ENCODE peak calls at places on chromosomes 11 and 22, in nine cellular contexts. T is mammary epithelial cell; P is right lobe of liver; Y is right atrium auricular region; B is CD8-positive, alpha-beta T cell; G is left ventricle myocardium inferior; D is heart left ventricle; K is PC-3; V is WERI-Rb-1. H is an unnamed sample. For H3K27me3, the result is how much of the 10 kb centered on the place peaks cover.

GRCh38 chr22:47361247-47361646 is 598.8 kb downstream of the TBC1D22A start:
- DNase-seq in T (no peak), P (no peak), Y (no peak), B (no peak), G (no peak), D (no peak), K (no peak), V (no peak), H (no peak)

GRCh38 chr11:297666-298405 is 1.5 kb downstream of the IFITM5 start:
- DNase-seq in T (no peak), P (peak), Y (no peak), B (no peak), G (peak), D (no peak), K (no peak), V (no peak), H (no peak)

GRCh38 chr11:66409226-66409625 is 11.6 kb upstream of the NPAS4 start:
- DNase-seq in T (no peak), P (no peak), Y (no peak), B (no peak), G (no peak), D (no peak), K (no peak), V (no peak), H (no peak)

GRCh38 chr22:24330636-24331035 is 60.0 kb downstream of the SPECC1L start:
- DNase-seq in T (no peak), P (no peak), Y (no peak), B (no peak), G (no peak), D (no peak), K (peak), V (no peak), H (no peak)

GRCh38 chr11:15618583-15619032 is 503.9 kb downstream of the INSC start:
- DNase-seq in T (no peak), P (no peak), Y (no peak), B (no peak), G (no peak), D (no peak), K (no peak), V (no peak), H (no peak)

GRCh38 chr11:134510171-134510570 is 98.1 kb upstream of the B3GAT1 start:
- DNase-seq in T (no peak), P (no peak), Y (no peak), B (no peak), G (no peak), D (peak), K (no peak), V (peak), H (no peak)

GRCh38 chr11:68416070-68416578 is 44.4 kb upstream of the PPP6R3 start:
- DNase-seq in T (no peak), P (no peak), Y (no peak), B (no peak), G (no peak), D (no peak), K (no peak), V (no peak), H (no peak)

GRCh38 chr11:31422703-31423102 is 53.0 kb downstream of the DNAJC24 start:
- DNase-seq in T (no peak), P (no peak), Y (no peak), B (no peak), G (no peak), D (no peak), K (no peak), V (no peak), H (no peak)

GRCh38 chr22:20084547-20085413 is 4.7 kb downstream of the DGCR8 start:
- DNase-seq in T (no peak), P (peak), Y (no peak), B (no peak), G (no peak), D (no peak), K (no peak), V (peak), H (no peak)

GRCh38 chr22:19824197-19825015 is 30.3 kb downstream of the GNB1L start:
- DNase-seq in T (no peak), P (peak), Y (peak), B (no peak), G (no peak), D (peak), K (no peak), V (no peak), H (peak)

GRCh38 chr11:34632105-34632780 is 11.3 kb downstream of the EHF start:
- DNase-seq in T (no peak), P (no peak), Y (no peak), B (no peak), G (no peak), D (peak), K (peak), V (no peak), H (no peak)

GRCh38 chr11:9038537-9038936 is 34.7 kb upstream of the NRIP3 start:
- DNase-seq in T (no peak), P (no peak), Y (no peak), B (no peak), G (no peak), D (no peak), K (no peak), V (no peak), H (no peak)

GRCh38 chr11:73394416-73395296 is 18.5 kb downstream of the RELT start:
- DNase-seq in T (no peak), P (no peak), Y (no peak), B (no peak), G (no peak), D (no peak), K (no peak), V (no peak), H (no peak)

GRCh38 chr11:28759311-28759710 is 651.1 kb downstream of the METTL15 start:
- DNase-seq in T (peak), P (no peak), Y (no peak), B (no peak), G (no peak), D (no peak), K (peak), V (no peak), H (no peak)

GRCh38 chr11:111081021-111081511 is 164.5 kb upstream of the POU2AF2 start:
- DNase-seq in T (no peak), P (no peak), Y (no peak), B (no peak), G (no peak), D (no peak), K (no peak), V (no peak), H (no peak)

GRCh38 chr22:31291403-31291715 is 929 bp downstream of the PIK3IP1 start:
- DNase-seq in T (no peak), P (no peak), Y (no peak), B (no peak), G (no peak), D (no peak), K (no peak), V (no peak), H (no peak)

GRCh38 chr11:62069374-62069773 is 54.4 kb upstream of the INCENP start:
- DNase-seq in T (no peak), P (no peak), Y (no peak), B (no peak), G (no peak), D (no peak), K (no peak), V (no peak), H (no peak)

GRCh38 chr11:18700375-18700774 is 1.8 kb downstream of the TMEM86A start:
- DNase-seq in T (peak), P (no peak), Y (no peak), B (no peak), G (no peak), D (no peak), K (peak), V (no peak), H (peak)

GRCh38 chr11:106786251-106786650 is 232.0 kb downstream of the GUCY1A2 start:
- DNase-seq in T (no peak), P (no peak), Y (no peak), B (no peak), G (no peak), D (no peak), K (no peak), V (no peak), H (no peak)

GRCh38 chr11:79274636-79275315 is 166.1 kb downstream of the TENM4 start:
- DNase-seq in T (no peak), P (no peak), Y (no peak), B (no peak), G (no peak), D (no peak), K (no peak), V (no peak), H (no peak)

GRCh38 chr22:22702874-22703570 is 58.6 kb downstream of the GGTLC2 start:
- DNase-seq in T (no peak), P (no peak), Y (no peak), B (no peak), G (no peak), D (no peak), K (no peak), V (no peak), H (no peak)
- TF ChIP-seq CTCF in T (no peak), P (no peak), Y (no peak), B (no peak), G (no peak), D (no peak), K (no peak), V (no peak), H (no peak)

GRCh38 chr11:125515102-125515439 is 19.0 kb upstream of the FEZ1 start:
- DNase-seq in T (no peak), P (no peak), Y (no peak), B (no peak), G (no peak), D (no peak), K (no peak), V (no peak), H (no peak)
- H3K27ac ChIP-seq in T (peak), P (no peak), Y (no peak), B (no peak), G (no peak), D (no peak), K (peak), V (no peak), H (peak)

GRCh38 chr22:37258005-37258790 is 14.1 kb upstream of the RAC2 start:
- DNase-seq in T (no peak), P (peak), Y (no peak), B (no peak), G (no peak), D (no peak), K (peak), V (no peak), H (no peak)
- H3K27me3 ChIP-seq in T (under half), P (under half), Y (under half), B (under half), G (half or more), D (under half), K (under half), V (under half), H (under half)

GRCh38 chr11:64776875-64777274 is 1.5 kb downstream of the SF1 start:
- DNase-seq in T (no peak), P (no peak), Y (no peak), B (no peak), G (no peak), D (no peak), K (no peak), V (no peak), H (no peak)

GRCh38 chr11:64778223-64778472 is 194 bp downstream of the SF1 start:
- DNase-seq in T (no peak), P (no peak), Y (no peak), B (no peak), G (no peak), D (no peak), K (no peak), V (no peak), H (no peak)

GRCh38 chr11:64778473-64779298 is at the start of gene SF1:
- DNase-seq in T (peak), P (peak), Y (peak), B (peak), G (peak), D (peak), K (peak), V (peak), H (peak)

GRCh38 chr11:64776425-64776824 is 1.9 kb downstream of the SF1 start:
- DNase-seq in T (no peak), P (no peak), Y (no peak), B (no peak), G (no peak), D (no peak), K (no peak), V (no peak), H (no peak)

GRCh38 chr11:64777449-64778222 is 706 bp downstream of the SF1 start:
- DNase-seq in T (peak), P (peak), Y (peak), B (peak), G (peak), D (peak), K (peak), V (peak), H (peak)
- TF ChIP-seq CTCF in T (no peak), P (no peak), Y (no peak), B (no peak), G (no peak), D (no peak), K (no peak), V (no peak), H (no peak)

GRCh38 chr11:2807801-2808241 is 77.8 kb downstream of the CDKN1C start:
- DNase-seq in T (no peak), P (peak), Y (no peak), B (no peak), G (peak), D (peak), K (no peak), V (peak), H (no peak)
- H3K27ac ChIP-seq in T (no peak), P (no peak), Y (no peak), B (no peak), G (peak), D (peak), K (no peak), V (no peak), H (no peak)

GRCh38 chr11:43545610-43546009 is 134.9 kb upstream of the HSD17B12 start:
- DNase-seq in T (no peak), P (no peak), Y (no peak), B (no peak), G (no peak), D (no peak), K (no peak), V (no peak), H (no peak)
- H3K27me3 ChIP-seq in T (under half), P (under half), Y (under half), B (under half), G (half or more), D (under half), K (under half), V (under half), H (under half)

DNA sequence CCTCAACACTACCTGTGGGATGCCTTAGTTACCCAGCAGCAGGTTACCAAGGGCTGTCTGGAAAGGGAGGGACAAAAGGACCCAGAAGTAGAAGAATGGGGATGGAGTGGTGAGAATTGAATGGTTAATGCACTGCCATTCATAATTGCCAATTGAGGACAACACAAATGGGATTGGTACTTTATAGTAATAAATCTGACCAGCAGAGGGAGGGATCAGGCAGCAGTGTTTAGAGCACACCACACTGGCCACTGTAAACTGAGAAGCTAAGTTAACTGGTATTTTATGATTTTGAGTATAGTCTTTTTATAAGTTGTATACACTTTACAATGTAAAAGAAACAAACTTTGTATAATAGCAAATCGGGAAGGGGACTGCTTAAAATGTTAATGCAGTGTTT is 10.7 kb downstream of the TBRG1 start:
- DNase-seq in T (no peak), P (no peak), Y (no peak), B (no peak), G (no peak), D (no peak), K (peak), V (no peak), H (no peak)
- TF ChIP-seq CTCF in T (peak), P (peak), Y (no peak), B (no peak), G (peak), D (no peak), K (peak), V (no peak), H (peak)

DNA sequence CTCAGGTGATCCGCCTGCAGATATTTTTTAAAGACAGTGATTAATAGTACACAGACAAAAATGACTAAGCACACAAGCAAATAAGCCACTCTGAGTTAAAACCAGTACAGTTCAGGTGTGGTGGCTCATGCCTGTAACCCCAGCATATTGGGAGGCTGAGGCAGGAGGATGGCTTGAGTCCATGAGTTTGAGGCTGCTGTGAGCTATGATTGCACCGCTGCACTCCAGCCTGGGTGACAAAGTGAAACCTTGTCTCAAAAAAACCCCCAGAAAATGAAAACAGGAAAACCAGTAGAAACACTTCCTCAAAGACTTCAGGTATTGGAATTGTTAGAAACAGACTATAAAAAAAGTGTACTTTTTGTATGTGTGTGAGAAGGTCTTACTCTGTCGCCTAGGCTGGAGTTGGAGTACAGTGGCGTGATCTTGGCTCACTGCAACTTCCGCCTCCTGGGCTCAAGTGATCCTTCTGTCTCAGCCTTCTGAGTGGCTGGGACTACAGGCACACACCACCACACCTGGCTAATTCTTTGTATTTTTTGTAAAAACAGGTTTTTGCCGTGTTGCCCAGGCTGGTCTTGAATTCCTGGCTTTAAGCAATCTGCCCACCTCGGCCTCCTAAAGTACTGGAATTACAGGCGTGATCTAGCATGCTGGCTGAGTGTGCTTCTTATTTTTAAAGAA is 33.1 kb downstream of the PPP6R2 start:
- DNase-seq in T (no peak), P (no peak), Y (no peak), B (no peak), G (no peak), D (no peak), K (peak), V (no peak), H (no peak)
- H3K27ac ChIP-seq in T (no peak), P (no peak), Y (no peak), B (no peak), G (no peak), D (no peak), K (no peak), V (no peak), H (no peak)

H was measured in foreskin keratinocyte.